ENCODE peak calls at places on chromosomes 5 and 9, in eight cellular contexts. C is ELF-1, L is HFFc6, J is endodermal cell, T is kidney glomerular epithelial cell, S is bronchial epithelial cell, R is natural killer cell, K is NCI-H2029 treated with DMSO at 0.1 percent for 48 hours. P is an unnamed sample.

GRCh38 chr9:133874061-133874638 is 118.0 kb downstream of the VAV2 start:
- DNase-seq in C (peak), L (peak), J (no peak), T (peak), S (peak), R (no peak), K (no peak), P (peak)

GRCh38 chr9:69141851-69142250 is 32.2 kb upstream of the TJP2 start:
- DNase-seq in C (no peak), L (no peak), J (peak), T (no peak), S (no peak), R (no peak), K (no peak), P (no peak)

GRCh38 chr9:135671591-135672041 is 8.5 kb downstream of the LCN9 start:
- DNase-seq in C (peak), L (no peak), J (peak), T (no peak), S (no peak), R (no peak), K (no peak), P (no peak)

GRCh38 chr5:149644629-149645028 is 63.3 kb downstream of the ARHGEF37 start:
- DNase-seq in C (no peak), L (no peak), J (no peak), T (no peak), S (no peak), R (no peak), K (no peak), P (no peak)

GRCh38 chr9:111598730-111599091 is 736 bp downstream of the PTGR1 start:
- DNase-seq in C (peak), L (peak), J (no peak), T (peak), S (peak), R (no peak), K (no peak), P (peak)

GRCh38 chr9:23638837-23639426 is 187.1 kb downstream of the ELAVL2 start:
- DNase-seq in C (no peak), L (no peak), J (no peak), T (no peak), S (peak), R (no peak), K (no peak), P (peak)

GRCh38 chr5:178306430-178307225 is 74.0 kb upstream of the PHYKPL start:
- DNase-seq in C (no peak), L (no peak), J (peak), T (no peak), S (no peak), R (no peak), K (no peak), P (no peak)

GRCh38 chr9:90433398-90433890 is 209.2 kb downstream of the DIRAS2 start:
- DNase-seq in C (peak), L (no peak), J (peak), T (peak), S (peak), R (no peak), K (no peak), P (peak)

P was measured in renal cortical epithelial cell.